ENCODE peak calls at places on chromosomes 3 and 15, in four cellular contexts. K, P, D and F are unnamed samples.
A peak's percentile ranks its signal among the peaks of the same experiment; 100 is the strongest.

GRCh38 chr3:188437921-188438320 is 284.0 kb downstream of the LPP start:
- DNase-seq in K (no peak), P (peak; percentile 31), D (no peak), F (no peak)

GRCh38 chr15:68672781-68673205 is 94.0 kb downstream of the CORO2B start:
- DNase-seq in K (no peak), P (peak; percentile 19), D (no peak), F (no peak)

GRCh38 chr3:195905970-195906864 is 2.1 kb downstream of the TNK2 start:
- DNase-seq in K (no peak), P (peak; percentile 78), D (no peak), F (no peak)

GRCh38 chr15:79673416-79674123 is 223.2 kb downstream of the MTHFS start:
- DNase-seq in K (no peak), P (peak; percentile 58), D (no peak), F (no peak)

GRCh38 chr3:60913474-60913873 is 337.8 kb downstream of the FHIT start:
- DNase-seq in K (no peak), P (no peak), D (no peak), F (no peak)

GRCh38 chr15:90002428-90002844 is 1.3 kb downstream of the ZNF710 start:
- DNase-seq in K (peak; percentile 62), P (peak; percentile 46), D (peak; percentile 46), F (peak; percentile 67)

GRCh38 chr15:69305204-69305931 is 6.7 kb downstream of the PAQR5 start:
- DNase-seq in K (peak; percentile 67), P (peak; percentile 96), D (peak; percentile 29), F (peak; percentile 72)

GRCh38 chr3:157499342-157499963 is 3.8 kb downstream of the VEPH1 start:
- DNase-seq in K (peak; percentile 45), P (no peak), D (peak; percentile 14), F (peak; percentile 72)

GRCh38 chr15:61091229-61091628 is 137.9 kb downstream of the RORA start:
- DNase-seq in K (no peak), P (no peak), D (no peak), F (no peak)

GRCh38 chr15:33543957-33544356 is 233.2 kb downstream of the RYR3 start:
- DNase-seq in K (no peak), P (no peak), D (no peak), F (no peak)

GRCh38 chr3:127426444-127427168 is 138.8 kb upstream of the PRR20G start:
- DNase-seq in K (no peak), P (no peak), D (no peak), F (no peak)

GRCh38 chr3:82410366-82410765 is 648.9 kb upstream of the GBE1 start:
- DNase-seq in K (no peak), P (no peak), D (no peak), F (no peak)

GRCh38 chr3:120102674-120103073 is 8.4 kb upstream of the GSK3B start:
- DNase-seq in K (no peak), P (no peak), D (no peak), F (no peak)

GRCh38 chr3:21672303-21672702 is 78.7 kb downstream of the ZNF385D start:
- DNase-seq in K (no peak), P (peak; percentile 90), D (no peak), F (no peak)

GRCh38 chr15:53193149-53193548 is 403.0 kb upstream of the ONECUT1 start:
- DNase-seq in K (no peak), P (no peak), D (no peak), F (peak; percentile 12)

GRCh38 chr3:191303596-191303995 is 25.6 kb upstream of the CCDC50 start:
- DNase-seq in K (no peak), P (no peak), D (no peak), F (no peak)

GRCh38 chr3:120089089-120089488 is 5.2 kb downstream of the GSK3B start:
- DNase-seq in K (no peak), P (no peak), D (no peak), F (no peak)

GRCh38 chr15:51160484-51160883 is 65.8 kb upstream of the TNFAIP8L3 start:
- DNase-seq in K (no peak), P (no peak), D (no peak), F (no peak)

GRCh38 chr3:52277972-52278509 is 408 bp downstream of the WDR82 start:
- DNase-seq in K (no peak), P (no peak), D (peak; percentile 65), F (peak; percentile 83)

GRCh38 chr3:22713936-22714335 is 489.2 kb upstream of the UBE2E2 start:
- DNase-seq in K (no peak), P (peak; percentile 4), D (no peak), F (no peak)

GRCh38 chr3:12351145-12351544 is 62.3 kb downstream of the PPARG start:
- DNase-seq in K (no peak), P (no peak), D (peak; percentile 15), F (no peak)

GRCh38 chr3:43390255-43390588 is 103.9 kb downstream of the SNRK start:
- DNase-seq in K (no peak), P (no peak), D (no peak), F (no peak)

GRCh38 chr15:66117841-66118240 is 135.7 kb downstream of the MEGF11 start:
- DNase-seq in K (no peak), P (no peak), D (no peak), F (no peak)

GRCh38 chr3:180036092-180036677 is 552 bp downstream of the PEX5L start:
- DNase-seq in K (no peak), P (no peak), D (no peak), F (no peak)

GRCh38 chr15:98420837-98421236 is 227.5 kb upstream of the IGF1R start:
- DNase-seq in K (no peak), P (no peak), D (no peak), F (no peak)

GRCh38 chr3:99094611-99095010 is 193.1 kb upstream of the DCBLD2 start:
- DNase-seq in K (no peak), P (no peak), D (no peak), F (no peak)
- H3K4me1 ChIP-seq in K (no peaks in the 10 kb centered on the region), P (no peaks in the 10 kb centered on the region), D (no peaks in the 10 kb centered on the region), F (no peaks in the 10 kb centered on the region)

GRCh38 chr3:30609930-30610701 is 3.7 kb downstream of the TGFBR2 start:
- DNase-seq in K (no peak), P (no peak), D (no peak), F (no peak)

GRCh38 chr3:30611613-30612421 is 5.4 kb downstream of the TGFBR2 start:
- DNase-seq in K (no peak), P (peak; percentile 60), D (no peak), F (no peak)

GRCh38 chr3:30612422-30613134 is 6.2 kb downstream of the TGFBR2 start:
- DNase-seq in K (no peak), P (no peak), D (no peak), F (no peak)

GRCh38 chr3:30613135-30613825 is 6.9 kb downstream of the TGFBR2 start:
- DNase-seq in K (no peak), P (no peak), D (no peak), F (no peak)

GRCh38 chr3:30610702-30611410 is 4.5 kb downstream of the TGFBR2 start:
- DNase-seq in K (no peak), P (no peak), D (no peak), F (no peak)
- H3K4me3 ChIP-seq in K (no peak overlapping the region), P (no peak overlapping the region), D (peak overlapping the region; percentile 15), F (no peak overlapping the region)

GRCh38 chr15:48459571-48460461 is 128.6 kb downstream of the DUT start:
- DNase-seq in K (no peak), P (peak; percentile 79), D (no peak), F (no peak)
- H3K36me3 ChIP-seq in K (no peaks in the 10 kb centered on the region), P (peaks cover 52% of the 10 kb centered on the region), D (peaks cover 27% of the 10 kb centered on the region), F (no peaks in the 10 kb centered on the region)

GRCh38 chr3:177341766-177342165 is 144.5 kb upstream of the TBL1XR1 start:
- DNase-seq in K (no peak), P (no peak), D (no peak), F (no peak)
- H3K4me1 ChIP-seq in K (peaks cover 54% of the 10 kb centered on the region), P (peaks cover 13% of the 10 kb centered on the region), D (peaks cover 37% of the 10 kb centered on the region), F (peaks cover 51% of the 10 kb centered on the region)

DNA sequence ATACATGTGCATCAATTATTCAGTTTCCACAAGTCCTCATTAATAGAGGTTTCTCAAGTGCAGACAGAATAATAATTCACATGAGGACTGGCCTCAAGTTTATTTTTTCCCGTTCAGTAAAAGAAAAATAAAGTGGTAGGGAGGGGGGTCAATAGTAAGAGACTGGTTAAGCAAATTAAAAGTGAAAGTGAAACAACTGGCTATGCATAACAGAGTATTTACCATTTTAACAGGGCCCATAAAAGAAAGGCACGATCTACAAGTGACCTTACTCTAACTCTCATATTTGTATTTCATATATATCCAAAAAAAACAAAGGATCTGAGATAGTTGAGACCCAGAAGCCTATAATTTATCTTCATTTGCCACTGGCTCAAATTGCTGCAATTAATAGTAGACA is 686.4 kb downstream of the NTRK3 start:
- DNase-seq in K (no peak), P (no peak), D (no peak), F (no peak)
- H3K4me3 ChIP-seq in K (no peak overlapping the region), P (no peak overlapping the region), D (no peak overlapping the region), F (no peak overlapping the region)

DNA sequence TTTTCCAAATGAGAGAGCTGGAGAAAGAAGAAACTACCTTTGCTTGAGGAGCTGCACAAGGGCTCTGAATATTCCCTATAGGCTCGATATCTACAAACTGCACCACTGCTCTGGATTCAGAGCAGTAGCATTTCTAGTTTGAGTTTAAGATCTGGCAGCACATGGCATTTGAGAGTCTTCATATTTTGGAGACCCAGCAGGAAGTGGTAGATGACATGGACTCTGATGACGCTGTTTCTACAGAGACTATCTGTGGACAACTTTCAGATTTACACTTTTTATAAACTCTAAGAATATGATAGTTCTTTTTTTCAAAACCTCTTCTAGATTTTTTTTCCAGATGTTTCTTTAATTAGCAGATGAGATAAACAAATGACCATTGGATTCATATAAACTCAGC is 35.8 kb downstream of the ARMC8 start:
- DNase-seq in K (no peak), P (no peak), D (no peak), F (no peak)
- H3K36me3 ChIP-seq in K (no peaks in the 10 kb centered on the region), P (peaks cover 13% of the 10 kb centered on the region), D (peaks cover 63% of the 10 kb centered on the region), F (no peaks in the 10 kb centered on the region)

GRCh38 chr15:40310001-40310959 is 2.5 kb upstream of the PLCB2 start:
- DNase-seq in K (peak; percentile 65), P (peak; percentile 33), D (peak; percentile 35), F (no peak)
- H3K4me1 ChIP-seq in K (peaks cover 7% of the 10 kb centered on the region), P (peaks cover 6% of the 10 kb centered on the region), D (no peaks in the 10 kb centered on the region), F (peaks cover 5% of the 10 kb centered on the region)

DNA sequence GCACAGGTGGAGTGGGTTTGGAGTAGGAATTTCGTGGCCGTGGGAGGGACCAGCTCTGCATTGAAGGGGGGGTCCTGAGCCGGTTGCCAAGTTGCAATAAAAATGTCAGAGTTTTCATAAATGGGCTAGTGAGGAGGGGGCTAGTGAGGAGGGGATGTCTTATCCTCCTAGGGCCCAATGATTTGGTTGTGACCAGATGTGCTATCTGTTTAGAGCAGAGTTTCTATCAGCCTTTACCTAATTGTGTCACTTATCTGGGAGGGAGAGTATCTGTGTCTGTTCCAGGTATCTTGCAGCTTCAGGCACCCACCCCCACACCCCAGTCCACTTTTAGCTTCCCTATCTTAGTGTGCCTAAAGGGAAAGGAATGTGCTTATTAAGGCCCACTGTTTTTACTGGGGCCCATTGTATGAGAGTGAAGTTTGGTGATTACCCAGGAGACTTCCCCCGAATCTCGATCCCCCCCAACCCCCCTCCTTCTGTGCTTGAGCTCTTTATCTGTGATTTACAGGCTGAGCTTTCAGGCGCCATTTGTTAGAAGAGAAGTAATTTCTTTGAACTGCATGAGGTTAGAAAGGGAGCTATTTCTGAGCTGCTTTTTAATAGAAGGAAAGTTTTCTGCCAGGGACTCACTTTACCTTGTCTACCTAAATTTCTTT is 42.6 kb downstream of the PPCDC start:
- DNase-seq in K (no peak), P (no peak), D (no peak), F (no peak)
- H3K4me3 ChIP-seq in K (no peak overlapping the region), P (no peak overlapping the region), D (no peak overlapping the region), F (no peak overlapping the region)

GRCh38 chr15:64859226-64859625 is 17.5 kb downstream of the PLEKHO2 start:
- DNase-seq in K (no peak), P (no peak), D (no peak), F (no peak)
- H3K36me3 ChIP-seq in K (no peaks in the 10 kb centered on the region), P (peaks cover 72% of the 10 kb centered on the region), D (peaks cover 27% of the 10 kb centered on the region), F (no peaks in the 10 kb centered on the region)

GRCh38 chr3:45606991-45607712 is 12.6 kb downstream of the LIMD1 start:
- DNase-seq in K (no peak), P (peak; percentile 52), D (no peak), F (no peak)
- H3K4me1 ChIP-seq in K (peaks cover 25% of the 10 kb centered on the region), P (peaks cover 46% of the 10 kb centered on the region), D (peaks cover 99% of the 10 kb centered on the region), F (peaks cover 6% of the 10 kb centered on the region)